ENCODE peak calls at places on chromosomes 3 and 15, in eight cellular contexts. L, U, A, H, N, T, J and P are unnamed samples.

GRCh38 chr15:70072479-70072878 is 25.2 kb downstream of the TLE3 start:
- DNase-seq in N (no peak), A (no peak), T (no peak), H (no peak), L (no peak), U (no peak), J (no peak), P (no peak)

GRCh38 chr3:43349759-43350158 is 63.4 kb downstream of the SNRK start:
- DNase-seq in L (no peak), U (peak), N (no peak), H (peak), J (peak), T (no peak), A (no peak), P (no peak)

GRCh38 chr3:162354343-162354742 is 857.7 kb downstream of the OTOL1 start:
- DNase-seq in N (peak), L (no peak), U (peak), A (peak), H (peak), T (no peak), J (no peak), P (no peak)

GRCh38 chr3:130491431-130491830 is 25.5 kb upstream of the COL6A6 start:
- DNase-seq in T (no peak), A (no peak), J (no peak), N (no peak), H (peak), L (no peak), U (no peak), P (no peak)

GRCh38 chr3:11989383-11990050 is 14.7 kb upstream of the SYN2 start:
- DNase-seq in U (no peak), T (no peak), N (no peak), A (no peak), L (no peak), J (peak), H (no peak), P (no peak)

GRCh38 chr3:151827816-151828215 is 13.9 kb downstream of the AADAC start:
- DNase-seq in A (no peak), L (no peak), T (no peak), N (no peak), J (peak), H (no peak), U (no peak), P (no peak)

GRCh38 chr15:58228708-58229107 is 90.5 kb downstream of the AQP9 start:
- DNase-seq in H (peak), J (peak), L (peak), U (peak), A (peak), T (no peak), N (peak), P (no peak)

GRCh38 chr3:27312044-27312668 is 57.0 kb downstream of the NEK10 start:
- DNase-seq in A (peak), J (peak), U (peak), N (peak), H (peak), L (peak), T (no peak), P (no peak)

GRCh38 chr3:40597441-40597840 is 72.7 kb downstream of the ZNF621 start:
- DNase-seq in L (no peak), J (peak), A (no peak), T (no peak), U (no peak), H (peak), N (no peak), P (no peak)

GRCh38 chr3:133963657-133964396 is 65.9 kb downstream of the SLCO2A1 start:
- DNase-seq in H (no peak), N (no peak), A (no peak), U (no peak), J (no peak), T (no peak), L (no peak), P (no peak)

GRCh38 chr3:48240000-48240710 is 749 bp upstream of the ZNF589 start:
- DNase-seq in U (no peak), H (no peak), L (no peak), N (no peak), A (no peak), T (no peak), J (no peak), P (no peak)

GRCh38 chr15:66294157-66294931 is 976 bp downstream of the DIS3L start:
- DNase-seq in T (peak), H (peak), L (peak), J (peak), N (peak), A (peak), U (peak), P (no peak)

GRCh38 chr15:61994216-61994615 is 66.0 kb downstream of the VPS13C start:
- DNase-seq in J (peak), T (no peak), H (peak), A (peak), U (peak), N (peak), L (peak), P (no peak)

GRCh38 chr3:197031315-197032285 is 2.0 kb upstream of the MELTF start:
- DNase-seq in T (peak), J (peak), H (peak), A (peak), N (peak), L (peak), U (peak), P (no peak)

GRCh38 chr3:133943639-133944131 is 48.0 kb upstream of the RAB6B start:
- DNase-seq in N (peak), A (peak), U (peak), H (peak), L (peak), J (peak), T (no peak), P (no peak)

GRCh38 chr3:100968908-100969556 is 24.2 kb downstream of the ABI3BP start:
- DNase-seq in A (no peak), T (no peak), U (peak), L (peak), J (peak), N (peak), H (no peak), P (no peak)

GRCh38 chr3:174949523-174949922 is 90.4 kb downstream of the NAALADL2 start:
- DNase-seq in H (peak), T (no peak), N (peak), J (peak), L (peak), U (peak), A (peak), P (no peak)

GRCh38 chr3:126358038-126358815 is 1.0 kb upstream of the KLF15 start:
- DNase-seq in H (no peak), A (no peak), L (peak), J (peak), U (no peak), T (no peak), N (no peak), P (peak)

GRCh38 chr15:35696767-35697231 is 150.8 kb upstream of the DPH6 start:
- DNase-seq in A (peak), T (no peak), U (peak), J (peak), N (peak), L (peak), H (peak), P (no peak)

GRCh38 chr3:138348950-138349739 is 766 bp downstream of the MRAS start:
- DNase-seq in T (peak), U (peak), J (peak), H (peak), N (peak), A (no peak), L (peak), P (no peak)

GRCh38 chr3:35120026-35120425 is 519.3 kb upstream of the ARPP21 start:
- DNase-seq in A (no peak), J (no peak), L (no peak), U (no peak), H (peak), N (no peak), T (no peak), P (no peak)

GRCh38 chr3:23809294-23809693 is 3.5 kb downstream of the UBE2E1 start:
- DNase-seq in L (no peak), A (no peak), T (no peak), H (no peak), N (no peak), U (no peak), J (no peak), P (no peak)

GRCh38 chr3:13771496-13771895 is 108.4 kb downstream of the WNT7A start:
- DNase-seq in N (no peak), T (no peak), A (no peak), L (no peak), U (no peak), H (no peak), J (no peak), P (no peak)

GRCh38 chr15:77836116-77836798 is 203.5 kb upstream of the LINGO1 start:
- DNase-seq in T (no peak), H (peak), L (peak), J (peak), N (peak), A (no peak), U (no peak), P (no peak)

GRCh38 chr15:96583671-96584070 is 253.2 kb downstream of the NR2F2 start:
- DNase-seq in N (no peak), L (no peak), T (no peak), J (no peak), H (no peak), U (no peak), A (no peak), P (no peak)
- TF ChIP-seq CTCF in N (no peak), L (no peak), T (no peak), J (no peak), H (no peak), U (no peak), A (no peak), P (no peak)

DNA sequence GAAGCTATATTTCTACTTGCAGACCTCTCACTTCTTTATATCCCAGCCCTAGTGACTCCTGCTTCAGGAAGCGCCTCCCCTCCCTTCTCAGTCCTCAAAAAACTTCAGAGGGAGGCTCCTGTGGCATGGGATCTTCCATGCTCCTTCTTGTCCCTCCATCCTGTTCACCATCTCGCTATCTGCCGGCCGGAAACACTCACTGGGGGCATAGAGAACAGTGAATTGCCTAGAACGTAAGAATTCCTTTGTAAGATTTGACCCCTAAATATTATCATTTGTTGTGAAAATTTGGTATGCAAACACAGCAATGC is 218.6 kb upstream of the ATP10A start:
- DNase-seq in T (no peak), U (no peak), H (no peak), N (no peak), L (no peak), A (no peak), J (no peak), P (no peak)
- H3K4me3 ChIP-seq in T (no peak), U (no peak), H (no peak), N (no peak), L (no peak), A (no peak), J (peak), P (peak)

DNA sequence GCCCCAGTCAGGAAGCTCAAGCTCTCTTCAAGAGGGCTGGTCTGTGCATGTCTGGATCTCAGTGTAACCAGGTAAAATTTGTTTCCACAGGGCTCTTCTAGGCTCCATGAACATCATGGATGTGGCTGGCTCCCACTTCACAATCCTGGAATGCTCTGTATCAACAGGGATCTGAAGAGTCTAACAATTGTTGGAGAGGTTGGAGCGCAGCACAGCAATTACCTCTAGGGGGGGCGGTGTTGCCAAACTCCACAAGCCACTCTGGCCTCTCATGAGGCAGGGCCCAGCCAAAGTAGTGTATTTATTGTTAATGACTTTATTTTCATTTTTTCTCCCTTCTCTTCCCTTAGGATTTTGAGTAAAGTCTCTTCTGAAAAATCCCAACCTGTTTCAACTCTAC is 6.1 kb upstream of the EIF2B5 start:
- DNase-seq in J (peak), N (peak), L (peak), T (no peak), H (peak), U (peak), A (no peak), P (no peak)
- TF ChIP-seq CTCF in J (peak), N (peak), L (peak), T (no peak), H (peak), U (peak), A (peak), P (no peak)

DNA sequence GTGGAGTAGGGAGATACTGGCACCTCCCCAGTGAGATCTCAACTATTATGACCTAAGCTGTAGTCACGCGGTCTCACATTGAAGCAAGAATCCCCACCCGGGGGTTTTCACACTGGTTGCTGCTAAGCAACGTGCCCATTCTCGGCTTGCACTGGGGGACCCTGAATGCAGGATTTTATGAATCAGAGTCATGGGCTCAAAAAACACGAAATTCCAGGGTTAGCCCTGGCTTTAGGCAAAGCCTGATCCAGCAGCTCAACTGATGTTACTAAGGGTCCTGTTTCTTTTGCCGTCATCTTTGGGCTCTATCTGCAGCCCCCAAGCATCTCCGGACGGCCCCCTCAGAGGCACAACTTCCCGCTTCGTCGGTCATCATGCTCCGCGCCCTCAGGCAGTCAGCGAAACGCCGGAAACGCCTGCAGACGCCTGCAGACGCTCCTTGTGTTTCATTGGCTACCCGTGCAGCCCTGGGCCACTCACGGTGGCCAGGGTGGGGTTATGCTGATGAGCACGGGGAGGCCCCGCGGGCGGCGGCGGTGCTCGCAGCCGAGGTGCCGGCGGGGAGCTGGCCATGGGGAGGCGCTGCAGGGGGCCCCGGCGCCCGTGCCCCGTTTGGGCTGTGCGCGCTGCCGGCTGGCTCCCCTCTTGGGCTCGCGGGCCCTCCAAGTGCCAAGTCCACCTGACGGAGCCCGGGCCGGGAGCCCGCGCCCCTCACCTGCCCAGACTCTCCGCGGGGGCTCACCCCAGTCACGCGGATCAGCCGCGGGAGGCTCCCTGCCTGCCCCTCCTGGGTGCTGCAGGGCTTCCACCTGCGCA is 25.8 kb downstream of the EFCC1 start:
- DNase-seq in N (peak), U (peak), T (peak), J (peak), A (no peak), L (peak), H (peak), P (peak)
- H3K4me3 ChIP-seq in N (peak), U (no peak), T (peak), J (no peak), A (no peak), L (peak), H (no peak), P (peak)

GRCh38 chr15:26889298-26889898 is 22.5 kb downstream of the GABRA5 start:
- DNase-seq in A (peak), N (peak), H (peak), U (peak), T (no peak), J (peak), L (peak), P (peak)
- TF ChIP-seq CTCF in A (peak), N (peak), H (peak), U (peak), T (no peak), J (peak), L (peak), P (peak)

GRCh38 chr3:194687638-194688206 is 2.0 kb downstream of the FAM43A start:
- DNase-seq in H (peak), A (no peak), L (peak), T (peak), U (peak), N (peak), J (peak), P (peak)
- H3K4me3 ChIP-seq in H (peak), A (peak), L (peak), T (peak), U (peak), N (peak), J (peak), P (peak)

GRCh38 chr3:74891312-74891711 is 276.9 kb upstream of the CNTN3 start:
- DNase-seq in T (no peak), H (no peak), A (no peak), U (no peak), N (no peak), J (no peak), L (no peak), P (no peak)

DNA sequence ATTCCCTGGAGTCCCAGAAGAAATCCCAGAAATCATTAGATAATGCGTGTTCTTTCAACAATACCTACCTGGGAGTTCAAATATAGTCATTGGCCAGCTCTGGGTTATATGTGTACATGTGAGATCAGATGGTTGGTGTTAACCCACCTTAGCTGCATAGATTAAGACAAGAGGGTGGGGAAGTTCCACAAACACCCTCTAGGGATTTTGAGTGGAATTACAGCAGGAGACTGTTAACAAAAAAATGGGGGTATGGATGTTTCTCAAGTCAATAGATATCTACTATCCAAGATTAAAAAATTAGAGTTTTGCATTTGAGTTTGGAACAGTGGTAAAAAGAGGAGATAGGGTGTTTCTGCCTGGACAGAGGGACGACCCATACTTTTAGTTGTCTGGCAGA is 282.5 kb upstream of the CNTN3 start:
- DNase-seq in A (no peak), L (no peak), U (peak), J (peak), T (no peak), N (no peak), H (no peak), P (no peak)
- TF ChIP-seq CTCF in A (peak), L (peak), U (peak), J (peak), T (no peak), N (peak), H (peak), P (no peak)

DNA sequence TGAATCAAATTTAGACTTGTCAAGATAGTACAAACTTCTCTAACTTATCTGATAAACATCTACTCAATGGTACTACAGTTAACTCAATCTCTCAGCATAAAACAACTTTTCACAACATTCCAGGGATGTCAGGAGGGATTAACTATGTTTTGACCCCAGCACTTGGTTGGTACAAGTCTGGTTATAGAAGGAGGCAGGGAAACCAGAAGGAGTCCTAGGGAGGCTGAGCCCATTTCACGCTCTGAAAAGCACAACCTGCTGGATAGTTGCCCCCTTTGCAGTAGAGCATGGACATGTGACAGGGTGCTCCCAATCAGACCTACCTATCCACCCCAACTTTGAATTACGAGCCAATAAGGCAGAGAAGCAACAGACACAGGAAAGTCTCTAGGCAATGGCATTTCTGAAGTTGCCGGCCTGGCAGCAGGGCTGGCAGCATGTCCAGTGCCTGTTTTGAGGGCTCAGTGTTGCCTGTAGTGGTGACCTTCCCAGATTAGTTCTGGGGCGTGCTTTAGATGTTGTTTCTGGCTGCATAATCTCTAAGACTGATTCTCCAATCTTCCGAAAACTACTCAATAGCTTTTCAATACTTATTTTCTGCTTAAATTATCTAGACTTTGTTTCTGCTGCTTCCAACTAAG is 8.2 kb downstream of the ANKUB1 start:
- DNase-seq in J (no peak), A (peak), N (no peak), L (no peak), U (peak), T (no peak), H (peak), P (no peak)
- H3K4me3 ChIP-seq in J (no peak), A (no peak), N (no peak), L (no peak), U (no peak), T (no peak), H (no peak), P (no peak)